ENCODE peak calls at places on chromosomes 2 and 18, in seven cellular contexts. Y is A549, M is cardiac muscle cell, I is H7, P is thoracic aorta, E is body of pancreas, B is coronary artery. U is an unnamed sample.

GRCh38 chr2:67209107-67209506 is 188.0 kb upstream of the ETAA1 start:
- DNase-seq in Y (no peak), M (no peak), I (no peak), P (no peak), E (no peak), B (no peak), U (no peak)

GRCh38 chr2:170235860-170236638 is 58.1 kb downstream of the MYO3B start:
- DNase-seq in Y (peak), M (peak), I (peak), P (no peak), E (no peak), B (no peak), U (no peak)

GRCh38 chr2:128638311-128638710 is 319.6 kb upstream of the HS6ST1 start:
- DNase-seq in Y (no peak), M (no peak), I (no peak), P (no peak), E (peak), B (no peak), U (no peak)

GRCh38 chr2:70385966-70386595 is 84.2 kb upstream of the FAM136A start:
- DNase-seq in Y (no peak), M (peak), I (peak), P (no peak), E (no peak), B (no peak), U (no peak)

GRCh38 chr2:99488587-99488998 is 1.2 kb downstream of the REV1 start:
- DNase-seq in Y (no peak), M (no peak), I (peak), P (no peak), E (no peak), B (no peak), U (no peak)

GRCh38 chr18:2656237-2657042 is 914 bp downstream of the SMCHD1 start:
- DNase-seq in Y (no peak), M (peak), I (peak), P (no peak), E (peak), B (peak), U (no peak)

GRCh38 chr2:10279472-10279870 is 23.2 kb upstream of the HPCAL1 start:
- DNase-seq in Y (no peak), M (no peak), I (peak), P (no peak), E (no peak), B (no peak), U (no peak)

GRCh38 chr2:178536037-178536436 is 55.8 kb downstream of the PLEKHA3 start:
- DNase-seq in Y (no peak), M (no peak), I (no peak), P (no peak), E (no peak), B (no peak), U (no peak)

GRCh38 chr2:235026649-235027557 is 75.1 kb downstream of the SH3BP4 start:
- DNase-seq in Y (peak), M (no peak), I (no peak), P (no peak), E (peak), B (no peak), U (no peak)

GRCh38 chr18:41594582-41594981 is 360.5 kb upstream of the PIK3C3 start:
- DNase-seq in Y (no peak), M (no peak), I (no peak), P (no peak), E (no peak), B (no peak), U (no peak)

GRCh38 chr2:83103602-83104001 is 1355.5 kb downstream of the SUCLG1 start:
- DNase-seq in Y (no peak), M (no peak), I (no peak), P (no peak), E (no peak), B (no peak), U (peak)

GRCh38 chr2:101980368-101980767 is 11.4 kb upstream of the IL1R2 start:
- DNase-seq in Y (no peak), M (no peak), I (no peak), P (no peak), E (no peak), B (no peak), U (no peak)

GRCh38 chr2:49813208-49813607 is 658.9 kb upstream of the FSHR start:
- DNase-seq in Y (no peak), M (no peak), I (no peak), P (no peak), E (no peak), B (no peak), U (no peak)

GRCh38 chr2:58110765-58111164 is 64.2 kb downstream of the VRK2 start:
- DNase-seq in Y (no peak), M (no peak), I (peak), P (no peak), E (no peak), B (no peak), U (no peak)

GRCh38 chr2:117190856-117191255 is 623.6 kb upstream of the DDX18 start:
- DNase-seq in Y (no peak), M (no peak), I (no peak), P (no peak), E (no peak), B (no peak), U (no peak)

GRCh38 chr2:237167038-237167437 is 81.3 kb downstream of the COPS8 start:
- DNase-seq in Y (no peak), M (no peak), I (no peak), P (no peak), E (no peak), B (no peak), U (no peak)

GRCh38 chr2:98026927-98027522 is 31.3 kb upstream of the TMEM131 start:
- DNase-seq in Y (no peak), M (no peak), I (no peak), P (no peak), E (peak), B (no peak), U (no peak)

GRCh38 chr2:208189782-208190181 is at the start of gene C2orf80:
- DNase-seq in Y (no peak), M (no peak), I (peak), P (no peak), E (no peak), B (no peak), U (no peak)

GRCh38 chr18:59665057-59666007 is 31.9 kb downstream of the CCBE1 start:
- DNase-seq in Y (no peak), M (no peak), I (no peak), P (no peak), E (no peak), B (no peak), U (no peak)

GRCh38 chr18:8396244-8396643 is 213.0 kb upstream of the RAB12 start:
- DNase-seq in Y (no peak), M (no peak), I (no peak), P (no peak), E (no peak), B (no peak), U (no peak)

GRCh38 chr2:112253261-112253807 is 1.5 kb downstream of the ZC3H8 start:
- DNase-seq in Y (no peak), M (no peak), I (no peak), P (no peak), E (no peak), B (no peak), U (no peak)

GRCh38 chr2:216139884-216140283 is 30.7 kb downstream of the XRCC5 start:
- DNase-seq in Y (peak), M (peak), I (peak), P (no peak), E (peak), B (no peak), U (no peak)

GRCh38 chr2:222423632-222424280 is 587 bp upstream of the SGPP2 start:
- DNase-seq in Y (no peak), M (no peak), I (peak), P (no peak), E (no peak), B (no peak), U (no peak)

GRCh38 chr2:201105759-201106158 is 10.2 kb upstream of the CFLAR start:
- DNase-seq in Y (no peak), M (no peak), I (no peak), P (no peak), E (no peak), B (no peak), U (no peak)

DNA sequence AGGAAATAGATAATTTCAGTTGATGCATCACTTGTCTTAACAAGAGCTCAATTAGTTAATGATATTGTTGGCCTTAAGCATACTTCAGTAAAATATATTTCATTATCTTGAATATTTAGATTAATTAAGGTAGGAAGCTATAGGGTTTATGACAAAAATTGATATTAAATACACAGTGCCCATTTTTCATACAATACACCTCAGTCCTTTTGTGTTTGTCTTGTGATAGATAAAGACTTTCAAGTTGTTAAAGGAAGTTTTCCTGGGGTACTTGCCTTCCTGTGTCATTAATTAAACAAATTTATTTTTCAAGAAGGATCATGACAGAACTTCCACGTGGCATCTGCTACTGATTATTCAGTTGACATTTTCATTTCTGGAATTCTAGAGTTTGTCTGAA is 420.5 kb downstream of the MTX2 start:
- DNase-seq in Y (no peak), M (no peak), I (no peak), P (no peak), E (no peak), B (no peak), U (no peak)
- H3K4me3 ChIP-seq in Y (no peak), M (no peak), I (no peak), P (no peak), E (no peak), B (no peak), U (no peak)

GRCh38 chr2:68995911-68996310 is 17.1 kb upstream of the ANTXR1 start:
- DNase-seq in Y (no peak), M (no peak), I (no peak), P (no peak), E (no peak), B (no peak), U (no peak)
- H3K4me3 ChIP-seq in Y (no peak), M (no peak), I (no peak), P (no peak), E (no peak), B (no peak), U (no peak)

GRCh38 chr2:19350678-19351401 is 7.6 kb downstream of the OSR1 start:
- DNase-seq in Y (no peak), M (no peak), I (peak), P (no peak), E (no peak), B (no peak), U (no peak)

GRCh38 chr2:19348692-19349091 is 9.7 kb downstream of the OSR1 start:
- DNase-seq in Y (no peak), M (no peak), I (no peak), P (no peak), E (no peak), B (no peak), U (no peak)

GRCh38 chr2:19351914-19352697 is 6.3 kb downstream of the OSR1 start:
- DNase-seq in Y (no peak), M (no peak), I (peak), P (no peak), E (no peak), B (no peak), U (no peak)

GRCh38 chr2:19351499-19351898 is 6.9 kb downstream of the OSR1 start:
- DNase-seq in Y (no peak), M (no peak), I (peak), P (no peak), E (no peak), B (no peak), U (no peak)

GRCh38 chr2:19349911-19350677 is 8.3 kb downstream of the OSR1 start:
- DNase-seq in Y (no peak), M (peak), I (peak), P (no peak), E (peak), B (no peak), U (no peak)
- H3K4me3 ChIP-seq in Y (no peak), M (no peak), I (peak), P (peak), E (no peak), B (peak), U (no peak)

DNA sequence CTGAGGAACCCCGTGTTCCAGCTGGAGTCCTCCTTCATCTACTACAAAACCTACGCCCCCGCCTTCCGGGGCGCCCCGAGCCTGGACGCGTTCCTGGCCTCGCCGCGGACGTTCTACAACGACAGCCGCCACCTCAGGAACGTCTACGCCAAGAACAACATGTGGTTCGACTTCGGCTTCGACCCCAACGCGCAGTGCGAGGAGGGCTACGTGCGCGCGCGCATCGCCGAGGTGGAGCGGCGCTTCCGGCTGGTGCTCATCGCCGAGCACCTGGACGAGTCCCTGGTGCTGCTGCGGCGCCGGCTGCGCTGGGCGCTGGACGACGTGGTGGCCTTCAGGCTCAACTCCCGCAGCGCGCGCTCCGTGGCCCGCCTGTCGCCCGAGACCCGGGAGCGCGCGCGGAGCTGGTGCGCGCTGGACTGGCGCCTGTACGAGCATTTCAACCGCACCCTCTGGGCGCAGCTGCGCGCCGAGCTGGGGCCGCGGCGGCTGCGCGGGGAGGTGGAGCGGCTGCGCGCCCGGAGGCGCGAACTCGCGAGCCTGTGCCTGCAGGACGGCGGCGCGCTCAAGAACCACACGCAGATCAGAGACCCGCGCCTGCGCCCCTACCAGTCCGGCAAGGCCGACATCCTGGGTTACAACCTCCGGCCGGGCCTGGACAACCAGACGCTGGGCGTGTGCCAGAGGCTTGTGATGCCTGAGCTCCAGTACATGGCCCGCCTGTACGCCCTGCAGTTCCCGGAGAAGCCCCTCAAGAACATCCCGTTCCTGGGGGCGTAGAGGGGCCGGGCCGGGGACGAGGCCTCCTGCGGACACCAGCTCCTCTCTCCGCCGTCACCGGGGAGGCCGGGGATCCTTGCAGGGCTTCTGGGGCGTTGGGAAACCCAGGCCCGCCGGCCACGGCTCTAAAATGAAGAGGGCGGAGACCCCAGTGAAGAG is 5.3 kb upstream of the NEU4 start:
- DNase-seq in Y (no peak), M (peak), I (peak), P (no peak), E (peak), B (peak), U (no peak)
- H3K4me3 ChIP-seq in Y (peak), M (peak), I (peak), P (peak), E (no peak), B (peak), U (peak)

DNA sequence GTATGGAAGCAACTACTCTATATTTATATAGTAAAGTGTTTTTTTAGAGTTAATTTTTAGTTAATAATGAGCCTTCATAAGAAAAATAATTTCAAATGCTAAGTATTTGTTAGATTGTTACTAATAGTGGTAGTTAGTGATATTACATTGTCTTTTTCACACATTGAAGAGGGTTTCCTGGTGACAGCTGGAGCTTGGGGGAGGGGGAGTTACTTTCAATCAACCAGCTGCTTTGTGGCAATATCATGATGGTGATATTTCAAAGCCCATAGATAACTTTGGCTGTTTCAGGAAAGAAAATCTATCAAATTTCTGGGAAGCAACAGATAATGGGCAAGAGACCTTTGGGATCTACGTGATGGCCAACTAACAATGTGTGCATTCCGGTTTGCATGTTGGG is 4.1 kb downstream of the RHBDD1 start:
- DNase-seq in Y (no peak), M (no peak), I (no peak), P (no peak), E (no peak), B (no peak), U (no peak)
- H3K4me3 ChIP-seq in Y (no peak), M (no peak), I (no peak), P (no peak), E (no peak), B (no peak), U (no peak)

GRCh38 chr18:48782381-48782841 is 168.4 kb downstream of the SMAD7 start:
- DNase-seq in Y (no peak), M (no peak), I (no peak), P (peak), E (no peak), B (peak), U (no peak)
- H3K4me3 ChIP-seq in Y (no peak), M (no peak), I (no peak), P (peak), E (no peak), B (peak), U (no peak)

GRCh38 chr2:37326285-37326684 is 1.7 kb upstream of the PRKD3 start:
- DNase-seq in Y (no peak), M (no peak), I (no peak), P (no peak), E (peak), B (no peak), U (peak)
- H3K4me3 ChIP-seq in Y (no peak), M (no peak), I (no peak), P (peak), E (no peak), B (peak), U (no peak)

GRCh38 chr2:218960196-218961165 is 1.0 kb downstream of the CDK5R2 start:
- DNase-seq in Y (no peak), M (no peak), I (peak), P (no peak), E (no peak), B (no peak), U (no peak)

GRCh38 chr2:218958276-218958675 is 1.2 kb upstream of the CDK5R2 start:
- DNase-seq in Y (no peak), M (no peak), I (no peak), P (no peak), E (no peak), B (no peak), U (no peak)

GRCh38 chr2:218961229-218961628 is 1.8 kb downstream of the CDK5R2 start:
- DNase-seq in Y (no peak), M (no peak), I (no peak), P (no peak), E (no peak), B (no peak), U (no peak)

GRCh38 chr2:218959141-218959731 is at the start of gene CDK5R2:
- DNase-seq in Y (peak), M (peak), I (peak), P (no peak), E (peak), B (no peak), U (no peak)

DNA sequence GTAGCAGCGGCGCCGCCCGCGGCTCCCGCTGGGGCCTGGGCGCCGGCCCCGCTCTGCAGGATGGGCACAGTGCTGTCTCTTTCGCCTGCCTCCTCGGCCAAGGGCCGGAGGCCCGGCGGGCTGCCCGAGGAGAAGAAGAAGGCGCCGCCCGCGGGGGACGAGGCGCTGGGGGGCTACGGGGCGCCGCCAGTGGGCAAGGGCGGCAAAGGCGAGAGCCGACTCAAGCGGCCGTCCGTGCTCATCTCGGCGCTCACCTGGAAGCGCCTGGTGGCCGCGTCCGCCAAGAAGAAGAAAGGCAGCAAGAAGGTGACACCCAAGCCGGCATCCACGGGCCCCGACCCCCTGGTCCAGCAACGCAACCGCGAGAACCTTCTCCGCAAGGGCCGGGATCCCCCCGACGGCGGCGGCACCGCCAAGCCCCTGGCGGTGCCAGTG is 312 bp downstream of the CDK5R2 start:
- DNase-seq in Y (no peak), M (no peak), I (no peak), P (no peak), E (no peak), B (no peak), U (no peak)
- H3K4me3 ChIP-seq in Y (peak), M (peak), I (peak), P (peak), E (no peak), B (peak), U (peak)